ENCODE peak calls at places on chromosomes 13 and 19, in six cellular contexts. W, U, D, Z, B and V are unnamed samples.

GRCh38 chr13:29849071-29849541 is 1.3 kb downstream of the UBL3 start:
- DNase-seq in W (peak; percentile 28), U (no peak), D (no peak), Z (peak; percentile 22), B (peak; percentile 44), V (no peak)

GRCh38 chr19:43774103-43774939 is 6.5 kb downstream of the KCNN4 start:
- DNase-seq in W (peak; percentile 73), U (peak; percentile 61), D (peak; percentile 60), Z (peak; percentile 58), B (peak; percentile 68), V (no peak)

GRCh38 chr13:79837741-79838450 is 356.9 kb downstream of the NDFIP2 start:
- DNase-seq in W (no peak), U (no peak), D (no peak), Z (peak; percentile 75), B (no peak), V (peak; percentile 9)

GRCh38 chr19:16455489-16455888 is 16.3 kb downstream of the EPS15L1 start:
- DNase-seq in W (no peak), U (no peak), D (no peak), Z (no peak), B (no peak), V (no peak)

GRCh38 chr13:23268441-23268840 is 87.7 kb downstream of the SGCG start:
- DNase-seq in W (no peak), U (no peak), D (no peak), Z (no peak), B (no peak), V (no peak)

GRCh38 chr13:108728370-108728769 is 99.0 kb downstream of the MYO16 start:
- DNase-seq in W (no peak), U (no peak), D (no peak), Z (no peak), B (no peak), V (peak; percentile 4)

GRCh38 chr13:108093616-108094015 is 121.7 kb downstream of the LIG4 start:
- DNase-seq in W (no peak), U (no peak), D (no peak), Z (no peak), B (no peak), V (no peak)

GRCh38 chr19:19517235-19517619 is 1.2 kb downstream of the NDUFA13 start:
- DNase-seq in W (no peak), U (no peak), D (peak; percentile 19), Z (no peak), B (no peak), V (no peak)

GRCh38 chr19:8332976-8333770 is 9.9 kb downstream of the KANK3 start:
- DNase-seq in W (no peak), U (no peak), D (no peak), Z (no peak), B (no peak), V (no peak)

GRCh38 chr19:38932425-38933179 is 1.9 kb downstream of the MRPS12 start:
- DNase-seq in W (peak; percentile 27), U (no peak), D (peak; percentile 44), Z (peak; percentile 44), B (peak; percentile 45), V (no peak)

GRCh38 chr19:38928406-38929001 is 2.1 kb downstream of the SARS2 start:
- DNase-seq in W (no peak), U (no peak), D (no peak), Z (no peak), B (no peak), V (no peak)

GRCh38 chr19:38930776-38931761 is at the start of gene MRPS12:
- DNase-seq in W (peak; percentile 98), U (peak; percentile 98), D (peak; percentile 98), Z (peak; percentile 99), B (peak; percentile 100), V (peak; percentile 99)

GRCh38 chr19:38933544-38933943 is 2.8 kb downstream of the MRPS12 start:
- DNase-seq in W (no peak), U (no peak), D (no peak), Z (no peak), B (no peak), V (no peak)

DNA sequence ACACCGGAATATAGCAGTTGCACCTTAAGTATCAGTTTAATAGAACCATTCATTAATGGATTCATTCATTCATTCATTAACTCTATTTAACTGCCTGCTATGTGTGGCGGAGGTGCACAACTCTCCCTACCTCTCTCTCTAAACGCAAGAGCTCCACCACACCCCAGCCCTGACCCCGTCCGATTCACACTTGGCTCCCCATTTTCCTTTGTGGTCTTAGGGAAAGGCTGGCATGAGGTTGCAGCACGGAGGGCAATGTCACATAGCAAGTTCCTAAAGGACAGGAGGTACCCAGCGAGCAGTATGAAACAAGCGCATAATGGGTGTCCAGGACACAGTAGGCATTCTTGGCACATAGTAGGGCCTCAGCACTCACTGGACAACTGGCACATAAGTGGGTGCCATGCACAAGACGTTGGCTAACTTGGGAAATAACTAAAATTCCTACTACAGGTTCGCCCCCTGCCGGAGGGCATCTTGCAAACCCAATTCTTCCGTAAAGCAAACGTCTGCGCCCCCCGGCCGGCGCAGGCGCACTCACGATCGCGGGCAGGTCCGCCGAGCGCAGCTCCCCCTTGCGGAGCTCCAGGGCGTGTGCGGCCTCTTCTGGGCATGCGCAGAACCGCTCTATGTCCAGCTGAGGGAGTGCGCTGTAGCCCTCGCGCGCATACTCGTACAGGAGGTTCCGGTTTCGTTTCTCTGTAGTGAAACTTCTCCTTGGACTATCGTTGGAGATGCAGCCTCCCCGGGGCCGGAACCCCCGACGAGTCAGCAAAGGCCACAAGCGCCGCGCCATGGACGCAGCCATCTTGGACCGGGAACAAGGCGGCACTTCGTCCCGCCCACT is at the start of gene SARS2:
- DNase-seq in W (peak; percentile 93), U (peak; percentile 95), D (peak; percentile 96), Z (peak; percentile 92), B (peak; percentile 94), V (peak; percentile 94)
- TF ChIP-seq POLR2A in W (no peak), U (no peak), D (no peak), Z (peak; percentile 84), B (no peak), V (peak; percentile 17)

GRCh38 chr19:18437481-18438330 is at the start of gene ISYNA1:
- DNase-seq in W (peak; percentile 66), U (peak; percentile 73), D (peak; percentile 86), Z (peak; percentile 20), B (peak; percentile 82), V (no peak)
- TF ChIP-seq POLR2A in W (peak; percentile 39), U (no peak), D (no peak), Z (no peak), B (no peak), V (peak; percentile 10)

DNA sequence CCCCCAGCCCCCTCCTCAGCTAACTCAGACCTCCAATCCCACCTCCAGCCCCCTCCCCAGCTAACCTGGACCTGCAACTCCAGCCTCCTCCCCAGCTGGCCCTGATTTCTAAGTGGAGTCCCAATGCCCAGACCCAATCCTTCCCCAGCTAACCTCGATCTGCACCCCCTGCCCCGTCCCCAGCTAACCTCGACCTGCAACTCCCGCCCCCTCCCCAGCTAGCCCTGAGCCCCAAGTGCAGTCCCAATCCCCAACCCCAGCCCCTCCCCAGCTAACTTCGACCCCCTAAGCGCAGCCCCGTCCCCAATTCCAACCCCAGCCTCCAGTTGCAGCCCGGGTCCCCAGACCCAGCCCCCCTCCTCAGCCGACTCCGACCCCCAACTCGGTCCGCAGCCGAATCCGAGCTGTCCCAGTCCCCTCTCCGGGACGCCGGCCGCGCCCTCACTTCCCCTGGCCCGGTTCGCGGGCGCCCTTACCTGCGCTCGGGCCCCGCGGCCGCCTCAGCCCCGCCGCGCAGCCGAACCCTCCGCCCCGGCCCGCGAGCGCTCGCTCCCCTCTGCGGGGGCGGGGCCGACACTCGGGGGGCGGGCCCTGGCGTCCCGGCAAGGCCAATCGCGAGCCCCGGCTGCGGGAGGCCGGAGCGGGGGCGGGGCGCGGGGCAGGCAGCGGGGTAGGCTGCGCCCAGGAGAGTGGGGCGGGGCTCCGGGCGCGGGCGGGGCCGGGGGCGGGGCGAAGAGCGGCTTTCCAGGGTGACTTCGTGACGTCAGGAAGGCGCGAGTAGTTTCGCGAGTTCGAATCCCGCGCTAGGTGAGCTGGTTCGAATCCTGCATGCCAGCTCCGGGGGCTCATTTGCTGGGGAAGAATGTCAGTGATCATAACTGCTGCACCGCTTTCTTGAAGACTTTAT is at the start of gene GNG7:
- DNase-seq in W (peak; percentile 98), U (peak; percentile 91), D (peak; percentile 97), Z (peak; percentile 61), B (peak; percentile 96), V (peak; percentile 100)
- TF ChIP-seq POLR2A in W (peak; percentile 61), U (peak; percentile 74), D (peak; percentile 74), Z (no peak), B (peak; percentile 5), V (peak; percentile 64)

GRCh38 chr13:45466359-45466758 is 1.6 kb downstream of the COG3 start:
- DNase-seq in W (no peak), U (no peak), D (no peak), Z (no peak), B (no peak), V (no peak)
- TF ChIP-seq POLR2A in W (no peak), U (no peak), D (no peak), Z (no peak), B (no peak), V (no peak)

GRCh38 chr13:31198524-31198923 is 1.3 kb upstream of the B3GLCT start:
- DNase-seq in W (no peak), U (no peak), D (no peak), Z (no peak), B (no peak), V (no peak)

GRCh38 chr13:31201341-31202024 is 1.7 kb downstream of the B3GLCT start:
- DNase-seq in W (peak; percentile 21), U (peak; percentile 39), D (peak; percentile 32), Z (peak; percentile 59), B (peak; percentile 29), V (no peak)

GRCh38 chr13:31199527-31199848 is 287 bp upstream of the B3GLCT start:
- DNase-seq in W (no peak), U (no peak), D (no peak), Z (no peak), B (no peak), V (no peak)

GRCh38 chr13:31200636-31200970 is 828 bp downstream of the B3GLCT start:
- DNase-seq in W (peak; percentile 68), U (peak; percentile 55), D (no peak), Z (no peak), B (peak; percentile 49), V (peak; percentile 31)

GRCh38 chr13:31199849-31200635 is at the start of gene B3GLCT:
- DNase-seq in W (peak; percentile 83), U (peak; percentile 86), D (peak; percentile 89), Z (peak; percentile 68), B (peak; percentile 81), V (peak; percentile 78)
- TF ChIP-seq POLR2A in W (peak; percentile 18), U (peak; percentile 62), D (no peak), Z (no peak), B (no peak), V (peak; percentile 49)